ENCODE peak calls at places on chromosomes 2 and 18, in four cellular contexts. L is fibroblast of lung, W is IMR-90, B is hepatocyte. R is an unnamed sample.
A peak's percentile ranks its signal among the peaks of the same experiment; 100 is the strongest.

GRCh38 chr2:19158899-19159298 is 199.5 kb downstream of the OSR1 start:
- DNase-seq in W (peak; percentile 30), B (no peak), L (no peak), R (no peak)

GRCh38 chr2:85705680-85706039 is 11.5 kb downstream of the GNLY start:
- DNase-seq in W (peak; percentile 99), B (peak; percentile 75), L (peak; percentile 99), R (peak; percentile 95)

GRCh38 chr2:160752475-160753330 is 259.1 kb upstream of the RBMS1 start:
- DNase-seq in B (no peak), W (peak; percentile 64), L (peak; percentile 61), R (peak; percentile 58)

GRCh38 chr2:91975130-91975491 is 2896.1 kb upstream of the TEKT4 start:
- DNase-seq in L (no peak), B (no peak), W (no peak), R (no peak)

GRCh38 chr18:75201936-75202335 is 7.0 kb downstream of the PTGR3 start:
- DNase-seq in W (no peak), L (no peak), B (no peak), R (no peak)

GRCh38 chr2:71614976-71615768 is 161.8 kb downstream of the DYSF start:
- DNase-seq in B (peak; percentile 29), W (peak; percentile 8), L (peak; percentile 47), R (peak; percentile 81)

GRCh38 chr2:161681043-161681442 is 56.8 kb downstream of the SLC4A10 start:
- DNase-seq in L (peak; percentile 5), B (no peak), W (no peak), R (peak; percentile 33)

GRCh38 chr2:65045651-65046050 is 10.6 kb upstream of the CEP68 start:
- DNase-seq in B (no peak), W (peak; percentile 30), L (no peak), R (no peak)

GRCh38 chr2:174764281-174765063 is at the start of gene CHRNA1:
- DNase-seq in W (peak; percentile 84), B (no peak), L (peak; percentile 34), R (no peak)

GRCh38 chr2:207148025-207148424 is 17.7 kb downstream of the KLF7 start:
- DNase-seq in B (no peak), W (peak; percentile 63), L (peak; percentile 54), R (peak; percentile 92)

GRCh38 chr18:11849279-11849678 is 1.9 kb upstream of the CHMP1B start:
- DNase-seq in L (no peak), W (no peak), B (no peak), R (no peak)

GRCh38 chr2:95354925-95355324 is 47.6 kb upstream of the FAHD2A start:
- DNase-seq in L (no peak), W (no peak), B (no peak), R (no peak)

GRCh38 chr2:189254268-189254883 is 74.8 kb upstream of the COL5A2 start:
- DNase-seq in W (peak; percentile 71), B (peak; percentile 39), L (peak; percentile 81), R (peak; percentile 86)

GRCh38 chr2:229553091-229553490 is 161.3 kb downstream of the DNER start:
- DNase-seq in B (no peak), L (peak; percentile 15), W (no peak), R (peak; percentile 22)

GRCh38 chr2:128395640-128396499 is 77.2 kb upstream of the HS6ST1 start:
- DNase-seq in B (peak; percentile 37), L (no peak), W (peak; percentile 10), R (peak; percentile 2)

GRCh38 chr2:191051825-191052778 is 38.1 kb upstream of the STAT1 start:
- DNase-seq in L (peak; percentile 71), B (peak; percentile 69), W (peak; percentile 74), R (peak; percentile 82)

GRCh38 chr2:170362895-170363582 is 185.1 kb downstream of the MYO3B start:
- DNase-seq in L (no peak), B (no peak), W (no peak), R (no peak)

GRCh38 chr2:236665572-236666118 is 96.0 kb downstream of the ACKR3 start:
- DNase-seq in L (no peak), B (no peak), W (no peak), R (no peak)

GRCh38 chr2:5125017-5125730 is 567.0 kb upstream of the SOX11 start:
- DNase-seq in L (no peak), B (no peak), W (no peak), R (no peak)

GRCh38 chr18:3794537-3795348 is 344.8 kb downstream of the TGIF1 start:
- DNase-seq in B (peak; percentile 21), L (peak; percentile 96), W (peak; percentile 99), R (peak; percentile 99)

DNA sequence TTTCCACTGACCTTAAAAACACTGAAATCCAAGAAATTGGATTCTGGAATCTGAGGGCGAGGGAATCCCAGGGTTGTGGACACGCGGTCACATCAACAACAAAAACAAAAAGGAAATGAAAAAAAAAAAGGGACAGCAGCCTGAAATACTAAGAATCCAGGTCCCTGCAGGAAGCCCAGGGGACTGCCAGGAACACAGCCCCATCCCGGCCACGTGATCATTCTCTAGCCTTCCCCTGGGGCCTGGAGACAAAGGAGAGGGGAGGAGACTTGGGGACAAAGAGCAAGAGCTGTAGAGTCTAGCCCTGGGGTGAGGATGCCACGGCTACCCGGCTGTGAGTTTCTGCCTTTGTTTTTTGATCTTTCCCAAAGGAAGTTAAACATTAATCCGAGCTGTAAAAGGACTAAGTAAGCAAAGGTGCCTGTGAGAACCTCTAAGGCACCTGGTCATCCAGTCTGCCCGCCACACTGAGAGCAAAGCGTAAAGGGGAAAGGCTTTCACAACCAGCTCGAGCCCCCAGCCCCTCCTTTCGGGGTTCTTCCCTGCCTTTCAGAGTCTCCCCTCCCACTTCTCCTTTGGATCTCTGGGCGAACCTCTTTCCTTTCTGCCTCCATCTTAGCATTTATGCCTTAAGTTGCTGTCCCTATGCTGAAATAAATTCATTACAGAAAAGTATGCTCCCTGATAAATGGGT is 57.9 kb upstream of the MSH2 start:
- DNase-seq in L (peak; percentile 73), W (peak; percentile 44), B (peak; percentile 96), R (no peak)
- H3K4me3 ChIP-seq in L (peak overlapping the region; percentile 15), W (no peak overlapping the region), B (peak overlapping the region; percentile 24), R (no peak overlapping the region)

DNA sequence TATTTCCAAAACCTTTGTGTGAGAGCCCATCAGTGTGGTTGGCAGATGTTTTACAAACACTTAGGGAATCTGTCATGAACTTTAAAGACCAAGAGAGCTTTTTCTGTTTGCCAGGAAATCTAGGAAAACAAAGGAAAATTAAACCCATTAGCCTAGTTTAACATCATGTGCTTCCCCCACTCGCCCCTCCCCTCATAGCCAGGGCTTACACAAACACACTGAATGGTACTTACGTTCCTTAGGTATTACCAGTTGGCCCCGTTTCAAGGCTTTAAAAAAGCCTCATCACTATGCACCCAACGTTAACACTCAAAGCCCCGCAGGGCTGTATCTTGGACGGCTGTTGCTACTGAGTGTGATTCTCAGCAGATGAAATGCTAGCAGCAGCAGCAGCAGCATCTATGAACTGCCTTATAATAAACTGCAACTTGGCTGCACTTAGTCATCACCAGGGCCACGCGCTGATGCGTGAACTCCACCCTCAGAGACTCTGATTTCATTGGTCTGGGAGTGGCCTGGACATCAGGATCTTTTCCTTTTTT is 20.1 kb upstream of the TTC39C start:
- DNase-seq in L (peak; percentile 88), B (peak; percentile 73), W (peak; percentile 96), R (peak; percentile 96)
- H3K4me3 ChIP-seq in L (no peak overlapping the region), B (no peak overlapping the region), W (no peak overlapping the region), R (peak overlapping the region; percentile 20)

DNA sequence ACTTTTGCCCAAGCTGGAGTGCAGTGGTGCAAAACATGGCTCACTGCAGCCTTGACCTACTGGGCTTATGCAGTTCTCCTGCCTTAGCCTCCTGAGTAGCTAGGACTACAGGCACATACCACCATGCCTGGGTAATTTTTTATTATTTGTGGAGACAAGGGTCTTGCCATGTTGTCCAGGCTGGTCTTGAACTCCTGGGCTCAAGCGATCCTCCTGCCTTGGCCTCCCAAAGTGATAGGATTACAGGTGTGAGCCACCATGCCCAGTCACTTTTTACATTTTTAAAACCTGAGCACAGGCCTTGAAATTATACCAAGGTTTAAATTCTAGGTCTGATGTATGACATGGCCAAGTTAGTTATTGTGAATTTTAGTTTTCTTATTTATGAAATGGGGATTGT is 18.2 kb downstream of the SMAD4 start:
- DNase-seq in W (no peak), L (no peak), B (no peak), R (no peak)
- H3K4me3 ChIP-seq in W (no peak overlapping the region), L (no peak overlapping the region), B (no peak overlapping the region), R (no peak overlapping the region)

GRCh38 chr2:218230882-218231281 is 13.9 kb downstream of the ARPC2 start:
- DNase-seq in L (peak; percentile 47), B (peak; percentile 76), W (peak; percentile 42), R (peak; percentile 37)

GRCh38 chr2:218229239-218229638 is 12.2 kb downstream of the ARPC2 start:
- DNase-seq in L (peak; percentile 82), W (peak; percentile 87), B (no peak), R (peak; percentile 82)

GRCh38 chr2:218226903-218227302 is 9.9 kb downstream of the ARPC2 start:
- DNase-seq in W (no peak), L (no peak), B (no peak), R (no peak)

GRCh38 chr2:218228366-218229092 is 11.5 kb downstream of the ARPC2 start:
- DNase-seq in W (peak; percentile 25), B (no peak), L (no peak), R (no peak)

GRCh38 chr2:218229851-218230250 is 12.9 kb downstream of the ARPC2 start:
- DNase-seq in W (no peak), L (no peak), B (no peak), R (peak; percentile 28)
- H3K4me3 ChIP-seq in W (no peak overlapping the region), L (no peak overlapping the region), B (no peak overlapping the region), R (no peak overlapping the region)

GRCh38 chr2:49753344-49753930 is 599.1 kb upstream of the FSHR start:
- DNase-seq in W (no peak), L (no peak), B (peak; percentile 16), R (no peak)
- H3K4me3 ChIP-seq in W (no peak overlapping the region), L (no peak overlapping the region), B (no peak overlapping the region), R (no peak overlapping the region)

DNA sequence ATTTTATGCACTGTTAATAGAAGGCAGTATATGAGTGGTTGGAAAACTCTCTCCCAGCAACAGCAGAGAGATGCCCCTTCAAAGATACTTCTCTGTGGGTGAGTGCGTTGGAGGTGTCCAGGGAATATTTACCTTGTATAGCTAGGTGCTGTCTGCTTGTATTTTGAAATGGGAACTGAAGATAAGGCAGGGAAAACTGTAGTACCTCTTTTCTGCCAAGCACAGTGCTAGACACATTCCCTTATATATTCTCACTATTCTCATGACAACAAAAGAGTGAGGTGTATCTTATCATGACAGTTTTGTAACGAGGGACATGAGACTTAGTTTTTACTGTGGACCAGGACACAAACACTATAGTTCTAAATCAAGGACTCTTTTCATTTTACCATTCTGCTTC is 2.1 kb downstream of the TTC39C start:
- DNase-seq in W (no peak), B (no peak), L (no peak), R (peak; percentile 21)
- H3K4me3 ChIP-seq in W (no peak overlapping the region), B (no peak overlapping the region), L (no peak overlapping the region), R (peak overlapping the region; percentile 41)

DNA sequence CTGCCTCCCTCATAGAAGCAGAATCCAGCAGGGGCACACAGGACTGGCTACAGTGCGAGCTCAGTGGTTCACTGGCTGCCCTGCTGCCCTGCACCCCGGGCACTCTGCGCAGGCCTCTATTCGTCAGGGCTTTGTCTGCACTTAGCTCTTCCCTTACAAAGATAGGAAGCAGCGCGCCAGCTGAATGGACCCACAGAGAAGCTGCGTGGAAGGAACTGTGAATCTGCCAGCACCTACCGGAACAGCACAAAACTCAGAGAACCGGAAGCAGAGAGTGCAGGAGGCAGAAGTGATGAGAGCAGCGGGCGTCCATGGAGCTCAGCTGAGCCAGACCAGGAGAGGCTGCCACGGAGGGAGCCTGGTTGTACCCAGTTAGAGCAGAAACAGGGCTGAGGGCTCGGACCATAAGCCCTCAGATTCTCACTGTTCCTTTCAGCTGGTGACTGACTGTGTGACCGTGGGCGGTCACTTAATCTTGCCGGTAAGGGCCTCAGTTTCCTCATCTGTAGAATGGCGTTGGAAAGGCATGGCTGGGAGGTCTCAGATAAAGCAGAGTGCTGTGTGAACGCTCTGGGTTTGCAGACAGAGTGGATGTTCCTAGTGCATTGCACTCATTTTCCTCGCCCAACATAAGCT is 23.1 kb upstream of the SLC66A3 start:
- DNase-seq in L (no peak), B (no peak), W (no peak), R (no peak)
- H3K4me3 ChIP-seq in L (no peak overlapping the region), B (no peak overlapping the region), W (no peak overlapping the region), R (no peak overlapping the region)